ENCODE peak calls at places on chromosome 7, in nine cellular contexts. One of them, this sample, is unnamed.

GRCh38 chr7:99563650-99564049 is 5.2 kb downstream of the ZNF655 start:
- DNase-seq in RWPE2: peak
- DNase-seq in GM12865: no peak
- DNase-seq in heart left ventricle: no peak
- DNase-seq in endothelial cell: no peak
- DNase-seq in omental fat pad: no peak
- DNase-seq in testis: no peak
- DNase-seq in type B pancreatic cell: no peak
- DNase-seq in Calu3: peak
- DNase-seq in this sample: no peak

GRCh38 chr7:104650991-104651680 is 322.7 kb downstream of the LHFPL3 start:
- DNase-seq in heart left ventricle: no peak
- DNase-seq in Calu3: no peak
- DNase-seq in testis: no peak
- DNase-seq in RWPE2: no peak
- DNase-seq in GM12865: no peak
- DNase-seq in type B pancreatic cell: no peak
- DNase-seq in endothelial cell: no peak
- DNase-seq in omental fat pad: no peak
- DNase-seq in this sample: no peak

GRCh38 chr7:8176370-8177081 is 85.4 kb downstream of the ICA1 start:
- DNase-seq in testis: no peak
- DNase-seq in endothelial cell: no peak
- DNase-seq in RWPE2: no peak
- DNase-seq in omental fat pad: no peak
- DNase-seq in heart left ventricle: no peak
- DNase-seq in GM12865: peak
- DNase-seq in Calu3: no peak
- DNase-seq in type B pancreatic cell: no peak
- DNase-seq in this sample: no peak

GRCh38 chr7:149733131-149733531 is 40.3 kb downstream of the ZNF467 start:
- DNase-seq in omental fat pad: no peak
- DNase-seq in testis: no peak
- DNase-seq in GM12865: no peak
- DNase-seq in RWPE2: no peak
- DNase-seq in type B pancreatic cell: no peak
- DNase-seq in Calu3: no peak
- DNase-seq in heart left ventricle: no peak
- DNase-seq in endothelial cell: no peak
- DNase-seq in this sample: peak

GRCh38 chr7:90933984-90934383 is 330.2 kb upstream of the FZD1 start:
- DNase-seq in heart left ventricle: no peak
- DNase-seq in endothelial cell: no peak
- DNase-seq in GM12865: no peak
- DNase-seq in testis: no peak
- DNase-seq in Calu3: no peak
- DNase-seq in omental fat pad: no peak
- DNase-seq in RWPE2: no peak
- DNase-seq in type B pancreatic cell: no peak
- DNase-seq in this sample: no peak

GRCh38 chr7:157158400-157158799 is 19.7 kb downstream of the UBE3C start:
- DNase-seq in omental fat pad: no peak
- DNase-seq in RWPE2: no peak
- DNase-seq in heart left ventricle: no peak
- DNase-seq in endothelial cell: no peak
- DNase-seq in testis: no peak
- DNase-seq in type B pancreatic cell: no peak
- DNase-seq in Calu3: no peak
- DNase-seq in GM12865: no peak
- DNase-seq in this sample: no peak

GRCh38 chr7:87416682-87417587 is 58.5 kb downstream of the ABCB4 start:
- DNase-seq in type B pancreatic cell: no peak
- DNase-seq in GM12865: peak
- DNase-seq in omental fat pad: peak
- DNase-seq in Calu3: peak
- DNase-seq in endothelial cell: peak
- DNase-seq in testis: peak
- DNase-seq in heart left ventricle: no peak
- DNase-seq in RWPE2: no peak
- DNase-seq in this sample: no peak

GRCh38 chr7:137501561-137501960 is 158.0 kb upstream of the PTN start:
- DNase-seq in GM12865: no peak
- DNase-seq in type B pancreatic cell: no peak
- DNase-seq in Calu3: no peak
- DNase-seq in testis: no peak
- DNase-seq in heart left ventricle: no peak
- DNase-seq in endothelial cell: no peak
- DNase-seq in RWPE2: no peak
- DNase-seq in omental fat pad: no peak
- DNase-seq in this sample: no peak

DNA sequence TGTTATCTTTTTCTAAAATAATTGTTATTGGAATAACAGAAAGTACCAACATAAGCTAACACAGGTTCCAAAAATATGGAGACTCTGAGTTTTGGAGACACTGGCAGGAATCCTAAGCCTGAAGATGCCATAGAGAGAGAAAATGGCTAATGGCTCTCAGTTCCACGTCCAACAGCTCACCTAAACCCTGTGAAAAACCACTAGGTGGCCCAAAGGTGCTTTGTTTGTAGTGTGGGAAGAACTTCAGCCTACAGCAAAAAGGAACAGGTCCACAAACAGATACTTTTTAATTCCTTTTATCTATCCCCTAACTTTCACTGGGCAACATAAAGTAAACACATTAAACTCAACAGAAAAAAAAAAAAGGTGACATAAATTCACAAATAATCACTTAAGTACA is 272.3 kb downstream of the SEMA3D start:
- DNase-seq in type B pancreatic cell: no peak
- DNase-seq in omental fat pad: no peak
- DNase-seq in heart left ventricle: no peak
- DNase-seq in RWPE2: no peak
- DNase-seq in testis: no peak
- DNase-seq in GM12865: peak
- DNase-seq in Calu3: no peak
- DNase-seq in endothelial cell: no peak
- DNase-seq in this sample: no peak
- TF ChIP-seq CTCF in type B pancreatic cell: no peak
- TF ChIP-seq CTCF in omental fat pad: no peak
- TF ChIP-seq CTCF in heart left ventricle: no peak
- TF ChIP-seq CTCF in RWPE2: peak
- TF ChIP-seq CTCF in testis: no peak
- TF ChIP-seq CTCF in GM12865: no peak
- TF ChIP-seq CTCF in Calu3: no peak
- TF ChIP-seq CTCF in endothelial cell: no peak
- TF ChIP-seq CTCF in this sample: no peak

GRCh38 chr7:127580612-127581011 is 4.8 kb downstream of the GCC1 start:
- DNase-seq in testis: no peak
- DNase-seq in RWPE2: no peak
- DNase-seq in Calu3: no peak
- DNase-seq in type B pancreatic cell: no peak
- DNase-seq in GM12865: no peak
- DNase-seq in omental fat pad: no peak
- DNase-seq in endothelial cell: no peak
- DNase-seq in heart left ventricle: no peak
- DNase-seq in this sample: no peak

GRCh38 chr7:127578711-127579275 is 6.6 kb downstream of the GCC1 start:
- DNase-seq in Calu3: no peak
- DNase-seq in GM12865: no peak
- DNase-seq in omental fat pad: no peak
- DNase-seq in endothelial cell: no peak
- DNase-seq in testis: no peak
- DNase-seq in type B pancreatic cell: no peak
- DNase-seq in RWPE2: no peak
- DNase-seq in heart left ventricle: no peak
- DNase-seq in this sample: no peak

GRCh38 chr7:127582361-127582760 is 3.0 kb downstream of the GCC1 start:
- DNase-seq in Calu3: no peak
- DNase-seq in testis: peak
- DNase-seq in omental fat pad: no peak
- DNase-seq in type B pancreatic cell: no peak
- DNase-seq in endothelial cell: no peak
- DNase-seq in heart left ventricle: peak
- DNase-seq in GM12865: no peak
- DNase-seq in RWPE2: no peak
- DNase-seq in this sample: no peak

GRCh38 chr7:127581716-127582115 is 3.7 kb downstream of the GCC1 start:
- DNase-seq in RWPE2: no peak
- DNase-seq in omental fat pad: no peak
- DNase-seq in heart left ventricle: no peak
- DNase-seq in Calu3: no peak
- DNase-seq in endothelial cell: no peak
- DNase-seq in testis: no peak
- DNase-seq in GM12865: no peak
- DNase-seq in type B pancreatic cell: no peak
- DNase-seq in this sample: no peak

GRCh38 chr7:127578036-127578684 is 7.2 kb downstream of the GCC1 start:
- DNase-seq in heart left ventricle: no peak
- DNase-seq in Calu3: no peak
- DNase-seq in endothelial cell: no peak
- DNase-seq in testis: no peak
- DNase-seq in type B pancreatic cell: no peak
- DNase-seq in GM12865: no peak
- DNase-seq in omental fat pad: no peak
- DNase-seq in RWPE2: no peak
- DNase-seq in this sample: no peak
- TF ChIP-seq CTCF in heart left ventricle: no peak
- TF ChIP-seq CTCF in Calu3: no peak
- TF ChIP-seq CTCF in endothelial cell: no peak
- TF ChIP-seq CTCF in testis: no peak
- TF ChIP-seq CTCF in type B pancreatic cell: no peak
- TF ChIP-seq CTCF in GM12865: no peak
- TF ChIP-seq CTCF in omental fat pad: no peak
- TF ChIP-seq CTCF in RWPE2: no peak
- TF ChIP-seq CTCF in this sample: peak

DNA sequence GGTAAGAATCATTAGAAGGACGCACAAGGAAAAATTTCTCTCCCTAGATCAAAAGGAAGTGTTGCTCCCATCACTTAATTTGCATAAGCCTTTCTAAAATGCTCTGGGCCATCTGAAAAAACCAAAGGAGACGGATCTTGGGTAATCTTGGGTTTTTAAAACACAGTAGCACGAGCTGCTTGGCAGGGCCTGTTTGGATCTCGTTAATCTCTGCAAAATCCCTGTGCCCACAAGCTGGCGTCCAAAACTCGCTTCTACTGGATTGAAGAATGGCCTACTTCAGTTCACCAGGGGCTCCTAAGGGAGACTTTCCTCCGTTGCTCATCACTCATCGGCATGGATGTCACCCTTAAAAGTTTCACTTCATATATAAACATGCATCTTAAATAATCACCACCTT is 128.6 kb downstream of the RNF216 start:
- DNase-seq in endothelial cell: no peak
- DNase-seq in GM12865: no peak
- DNase-seq in testis: no peak
- DNase-seq in heart left ventricle: no peak
- DNase-seq in Calu3: no peak
- DNase-seq in omental fat pad: no peak
- DNase-seq in type B pancreatic cell: no peak
- DNase-seq in RWPE2: no peak
- DNase-seq in this sample: no peak
- TF ChIP-seq CTCF in endothelial cell: no peak
- TF ChIP-seq CTCF in GM12865: no peak
- TF ChIP-seq CTCF in testis: no peak
- TF ChIP-seq CTCF in heart left ventricle: no peak
- TF ChIP-seq CTCF in Calu3: no peak
- TF ChIP-seq CTCF in omental fat pad: no peak
- TF ChIP-seq CTCF in type B pancreatic cell: no peak
- TF ChIP-seq CTCF in RWPE2: no peak
- TF ChIP-seq CTCF in this sample: no peak

GRCh38 chr7:140670343-140670935 is 2.3 kb upstream of the ADCK2 start:
- DNase-seq in type B pancreatic cell: no peak
- DNase-seq in testis: no peak
- DNase-seq in Calu3: no peak
- DNase-seq in omental fat pad: no peak
- DNase-seq in RWPE2: no peak
- DNase-seq in heart left ventricle: no peak
- DNase-seq in endothelial cell: no peak
- DNase-seq in GM12865: no peak
- DNase-seq in this sample: no peak
- TF ChIP-seq CTCF in type B pancreatic cell: no peak
- TF ChIP-seq CTCF in testis: no peak
- TF ChIP-seq CTCF in Calu3: no peak
- TF ChIP-seq CTCF in omental fat pad: no peak
- TF ChIP-seq CTCF in RWPE2: no peak
- TF ChIP-seq CTCF in heart left ventricle: no peak
- TF ChIP-seq CTCF in endothelial cell: no peak
- TF ChIP-seq CTCF in GM12865: no peak
- TF ChIP-seq CTCF in this sample: no peak

GRCh38 chr7:103524042-103524907 is 78.3 kb upstream of the SLC26A5 start:
- DNase-seq in heart left ventricle: no peak
- DNase-seq in omental fat pad: no peak
- DNase-seq in GM12865: peak
- DNase-seq in RWPE2: no peak
- DNase-seq in testis: no peak
- DNase-seq in Calu3: no peak
- DNase-seq in type B pancreatic cell: no peak
- DNase-seq in endothelial cell: no peak
- DNase-seq in this sample: no peak
- TF ChIP-seq CTCF in heart left ventricle: peak
- TF ChIP-seq CTCF in omental fat pad: no peak
- TF ChIP-seq CTCF in GM12865: peak
- TF ChIP-seq CTCF in RWPE2: peak
- TF ChIP-seq CTCF in testis: no peak
- TF ChIP-seq CTCF in Calu3: peak
- TF ChIP-seq CTCF in type B pancreatic cell: peak
- TF ChIP-seq CTCF in endothelial cell: no peak
- TF ChIP-seq CTCF in this sample: peak

GRCh38 chr7:49099587-49100326 is 175.4 kb downstream of the CDC14C start:
- DNase-seq in heart left ventricle: no peak
- DNase-seq in type B pancreatic cell: no peak
- DNase-seq in Calu3: no peak
- DNase-seq in endothelial cell: no peak
- DNase-seq in omental fat pad: no peak
- DNase-seq in testis: no peak
- DNase-seq in RWPE2: no peak
- DNase-seq in GM12865: peak
- DNase-seq in this sample: no peak
- TF ChIP-seq CTCF in heart left ventricle: no peak
- TF ChIP-seq CTCF in type B pancreatic cell: peak
- TF ChIP-seq CTCF in Calu3: no peak
- TF ChIP-seq CTCF in endothelial cell: no peak
- TF ChIP-seq CTCF in omental fat pad: no peak
- TF ChIP-seq CTCF in testis: no peak
- TF ChIP-seq CTCF in RWPE2: peak
- TF ChIP-seq CTCF in GM12865: peak
- TF ChIP-seq CTCF in this sample: no peak

GRCh38 chr7:155210386-155210785 is 87.3 kb upstream of the INSIG1 start:
- DNase-seq in testis: no peak
- DNase-seq in endothelial cell: no peak
- DNase-seq in Calu3: peak
- DNase-seq in omental fat pad: no peak
- DNase-seq in heart left ventricle: no peak
- DNase-seq in type B pancreatic cell: no peak
- DNase-seq in RWPE2: no peak
- DNase-seq in GM12865: no peak
- DNase-seq in this sample: no peak
- TF ChIP-seq CTCF in testis: no peak
- TF ChIP-seq CTCF in endothelial cell: no peak
- TF ChIP-seq CTCF in Calu3: peak
- TF ChIP-seq CTCF in omental fat pad: no peak
- TF ChIP-seq CTCF in heart left ventricle: no peak
- TF ChIP-seq CTCF in type B pancreatic cell: no peak
- TF ChIP-seq CTCF in RWPE2: no peak
- TF ChIP-seq CTCF in GM12865: no peak
- TF ChIP-seq CTCF in this sample: no peak

This sample was measured in osteocyte.